ENCODE peak calls at places on chromosomes 12 and 14, in seven cellular contexts. S is mucosa of descending colon; I is AG10803; W is neuronal stem cell; Y is bronchial epithelial cell; Q is CD8-positive, alpha-beta memory T cell; N is astrocyte. G is an unnamed sample.

GRCh38 chr12:12872934-12873275 is 18.5 kb upstream of the GPRC5A start:
- DNase-seq in S (no peak), I (no peak), W (no peak), Y (peak; percentile 94), Q (no peak), N (peak; percentile 75), G (peak; percentile 74)

GRCh38 chr14:90439874-90440442 is 43.1 kb downstream of the CALM1 start:
- DNase-seq in S (no peak), I (no peak), W (no peak), Y (no peak), Q (no peak), N (no peak), G (no peak)

GRCh38 chr14:67704484-67705089 is 2.9 kb downstream of the RDH12 start:
- DNase-seq in S (no peak), I (peak; percentile 50), W (peak; percentile 66), Y (peak; percentile 64), Q (no peak), N (peak; percentile 12), G (peak; percentile 14)

GRCh38 chr12:93199831-93200236 is 177.9 kb upstream of the NUDT4 start:
- DNase-seq in S (no peak), I (no peak), W (no peak), Y (no peak), Q (no peak), N (peak; percentile 60), G (no peak)

GRCh38 chr14:26276757-26277156 is 321.1 kb downstream of the NOVA1 start:
- DNase-seq in S (no peak), I (no peak), W (peak; percentile 30), Y (no peak), Q (no peak), N (no peak), G (no peak)

GRCh38 chr12:12350868-12351463 is 924 bp upstream of the MANSC1 start:
- DNase-seq in S (no peak), I (no peak), W (no peak), Y (peak; percentile 80), Q (no peak), N (no peak), G (no peak)

GRCh38 chr12:22700126-22700525 is 75.2 kb downstream of the ETNK1 start:
- DNase-seq in S (no peak), I (no peak), W (no peak), Y (no peak), Q (no peak), N (peak; percentile 61), G (no peak)

GRCh38 chr14:77589099-77589498 is 27.3 kb downstream of the SPTLC2 start:
- DNase-seq in S (no peak), I (no peak), W (no peak), Y (no peak), Q (no peak), N (no peak), G (no peak)

GRCh38 chr12:19190292-19191031 is 60.9 kb downstream of the PLEKHA5 start:
- DNase-seq in S (no peak), I (peak; percentile 56), W (no peak), Y (peak; percentile 76), Q (no peak), N (peak; percentile 74), G (no peak)

GRCh38 chr14:56216631-56217379 is 98.6 kb downstream of the PELI2 start:
- DNase-seq in S (no peak), I (peak; percentile 42), W (no peak), Y (no peak), Q (no peak), N (peak; percentile 36), G (no peak)

GRCh38 chr12:107163413-107163812 is 70.1 kb upstream of the CRY1 start:
- DNase-seq in S (no peak), I (no peak), W (no peak), Y (no peak), Q (no peak), N (no peak), G (no peak)

GRCh38 chr12:130423136-130423535 is 85.4 kb downstream of the PIWIL1 start:
- DNase-seq in S (no peak), I (no peak), W (no peak), Y (no peak), Q (no peak), N (no peak), G (no peak)

GRCh38 chr14:22646570-22647254 is 2.6 kb upstream of the OR6J1 start:
- DNase-seq in S (no peak), I (peak; percentile 89), W (no peak), Y (peak; percentile 94), Q (no peak), N (peak; percentile 47), G (no peak)

GRCh38 chr12:132237772-132238486 is 91.5 kb downstream of the GALNT9 start:
- DNase-seq in S (no peak), I (no peak), W (no peak), Y (no peak), Q (no peak), N (no peak), G (no peak)

GRCh38 chr12:67441736-67442346 is 172.7 kb downstream of the CAND1 start:
- DNase-seq in S (peak; percentile 94), I (peak; percentile 77), W (peak; percentile 69), Y (peak; percentile 59), Q (peak; percentile 53), N (peak; percentile 48), G (peak; percentile 87)

GRCh38 chr12:92942905-92943304 is 13.8 kb upstream of the EEA1 start:
- DNase-seq in S (no peak), I (peak; percentile 87), W (no peak), Y (no peak), Q (no peak), N (peak; percentile 93), G (peak; percentile 47)

GRCh38 chr12:25436206-25436912 is 116.7 kb downstream of the LMNTD1 start:
- DNase-seq in S (no peak), I (peak; percentile 86), W (peak; percentile 52), Y (peak; percentile 66), Q (no peak), N (peak; percentile 63), G (peak; percentile 61)
- H3K4me3 ChIP-seq in S (no peak overlapping the region), I (peak overlapping the region; percentile 37), W (no peak overlapping the region), Y (no peak overlapping the region), Q (no peak overlapping the region), N (no peak overlapping the region), G (peak overlapping the region; percentile 15)

DNA sequence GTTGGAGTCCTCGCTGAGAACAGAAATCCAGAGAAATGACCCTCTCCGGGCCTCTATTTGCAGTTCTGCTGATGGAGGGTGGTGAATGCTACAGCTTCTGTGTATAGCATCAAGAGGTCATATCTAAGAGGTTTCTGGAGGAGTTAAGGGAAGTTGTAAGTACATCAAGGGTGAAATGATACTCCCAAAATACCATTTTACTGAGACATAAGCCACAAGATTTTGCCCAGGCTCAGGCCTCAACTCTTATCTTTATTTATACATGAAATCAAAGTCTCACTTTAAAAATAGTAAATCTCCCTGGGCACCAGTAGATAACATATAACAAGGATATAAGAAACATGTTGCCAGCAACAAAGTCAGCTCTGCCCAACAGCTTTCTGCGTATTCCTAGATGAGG is 40.4 kb downstream of the NIN start:
- DNase-seq in S (no peak), I (no peak), W (no peak), Y (no peak), Q (no peak), N (peak; percentile 64), G (no peak)
- H3K4me3 ChIP-seq in S (no peak overlapping the region), I (no peak overlapping the region), W (no peak overlapping the region), Y (no peak overlapping the region), Q (no peak overlapping the region), N (no peak overlapping the region), G (no peak overlapping the region)

DNA sequence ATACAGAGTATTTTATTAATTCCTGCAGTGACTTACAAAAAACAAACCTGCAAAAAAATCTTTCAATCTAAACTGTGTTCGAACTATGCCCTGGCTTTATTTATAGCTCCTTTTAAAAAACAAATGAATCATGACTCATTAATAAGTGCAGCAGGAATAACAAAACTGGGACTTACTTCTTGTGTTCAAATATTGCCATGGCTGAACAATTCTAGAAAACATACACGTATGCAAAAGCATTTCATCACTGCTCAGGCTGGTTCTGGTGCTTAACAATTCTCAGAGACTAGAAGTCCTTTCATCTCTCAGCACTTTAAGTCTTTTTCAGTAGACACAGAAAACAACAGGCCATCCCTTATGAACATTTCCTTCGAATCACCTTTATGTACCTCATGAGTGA is 268.6 kb downstream of the TTC8 start:
- DNase-seq in S (no peak), I (no peak), W (no peak), Y (peak; percentile 12), Q (no peak), N (no peak), G (no peak)
- H3K4me3 ChIP-seq in S (no peak overlapping the region), I (no peak overlapping the region), W (no peak overlapping the region), Y (no peak overlapping the region), Q (no peak overlapping the region), N (no peak overlapping the region), G (no peak overlapping the region)

DNA sequence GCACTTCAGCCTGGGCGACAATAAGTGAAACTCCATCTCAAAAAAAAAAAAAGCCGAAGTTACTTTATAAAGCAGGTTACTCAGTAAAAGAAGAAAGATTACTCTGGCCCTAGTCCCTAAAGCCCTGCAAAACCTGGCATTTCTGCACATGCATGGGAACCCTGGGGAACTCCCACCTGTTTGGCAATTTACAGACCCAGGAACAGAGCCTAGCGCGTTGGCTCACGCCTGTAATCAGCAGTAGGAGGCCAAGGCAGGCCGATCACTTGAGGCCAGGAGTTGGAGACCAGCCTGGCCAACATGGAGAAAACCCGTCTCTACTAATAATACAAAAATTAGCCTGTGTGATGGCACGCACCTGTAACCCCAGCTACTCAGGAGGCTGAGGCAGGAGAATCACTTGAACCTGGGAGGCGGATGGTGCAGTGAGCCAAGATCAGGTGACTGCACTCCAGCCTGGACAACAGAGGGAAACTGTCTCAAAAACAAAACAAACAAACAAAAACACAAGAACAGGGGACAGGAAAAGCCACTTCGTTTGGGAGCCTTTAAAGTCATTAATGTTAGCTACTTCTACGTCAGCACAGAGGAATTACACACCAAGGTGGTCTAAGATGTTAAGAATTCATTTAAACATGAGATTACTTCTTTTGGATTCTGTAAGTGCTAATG is 34.1 kb upstream of the SPTSSA start:
- DNase-seq in S (no peak), I (peak; percentile 31), W (no peak), Y (no peak), Q (no peak), N (peak; percentile 7), G (no peak)
- H3K4me3 ChIP-seq in S (no peak overlapping the region), I (no peak overlapping the region), W (no peak overlapping the region), Y (no peak overlapping the region), Q (no peak overlapping the region), N (no peak overlapping the region), G (no peak overlapping the region)

GRCh38 chr12:51368640-51369517 is 22.3 kb downstream of the GALNT6 start:
- DNase-seq in S (peak; percentile 78), I (no peak), W (no peak), Y (no peak), Q (peak; percentile 79), N (peak; percentile 84), G (no peak)
- H3K4me3 ChIP-seq in S (no peak overlapping the region), I (no peak overlapping the region), W (no peak overlapping the region), Y (no peak overlapping the region), Q (peak overlapping the region; percentile 62), N (no peak overlapping the region), G (no peak overlapping the region)